ENCODE peak calls at places on chromosomes 2 and 18, in nine cellular contexts. B is A549, O is H1, L is tibial nerve, H is suprapubic skin, X is ovary, U is stomach, K is sigmoid colon, Z is upper lobe of left lung. N is an unnamed sample.

GRCh38 chr2:204000446-204000845 is 63.9 kb downstream of the ICOS start:
- DNase-seq in B (no peak), O (no peak), L (no peak), H (no peak), X (no peak), U (no peak), K (no peak), Z (no peak), N (no peak)

GRCh38 chr2:149815946-149816345 is 228.4 kb upstream of the MMADHC start:
- DNase-seq in B (no peak), O (no peak), L (no peak), H (no peak), X (no peak), U (no peak), K (no peak), Z (no peak), N (no peak)

GRCh38 chr2:10762651-10763460 is 41.4 kb downstream of the ATP6V1C2 start:
- DNase-seq in B (no peak), O (no peak), L (no peak), H (no peak), X (no peak), U (no peak), K (no peak), Z (no peak), N (no peak)

GRCh38 chr2:68185541-68186164 is 28.0 kb downstream of the PNO1 start:
- DNase-seq in B (peak; percentile 52), O (peak; percentile 80), L (no peak), H (no peak), X (no peak), U (no peak), K (no peak), Z (peak; percentile 37), N (peak; percentile 46)

GRCh38 chr18:64330161-64330560 is 181.3 kb upstream of the LINC00305 start:
- DNase-seq in B (no peak), O (no peak), L (no peak), H (no peak), X (no peak), U (no peak), K (no peak), Z (no peak), N (no peak)

GRCh38 chr2:75022516-75022915 is 64.1 kb downstream of the POLE4 start:
- DNase-seq in B (no peak), O (no peak), L (no peak), H (no peak), X (no peak), U (no peak), K (no peak), Z (no peak), N (no peak)

GRCh38 chr2:159895258-159896209 is 97.5 kb upstream of the CD302 start:
- DNase-seq in B (no peak), O (no peak), L (no peak), H (no peak), X (no peak), U (no peak), K (no peak), Z (no peak), N (no peak)

GRCh38 chr2:238160206-238161129 is 1.7 kb downstream of the ERFE start:
- DNase-seq in B (no peak), O (peak; percentile 74), L (no peak), H (peak; percentile 59), X (peak; percentile 16), U (no peak), K (no peak), Z (no peak), N (no peak)

GRCh38 chr18:67109535-67109934 is 407.0 kb downstream of the DSEL start:
- DNase-seq in B (no peak), O (no peak), L (no peak), H (no peak), X (no peak), U (no peak), K (no peak), Z (no peak), N (no peak)

DNA sequence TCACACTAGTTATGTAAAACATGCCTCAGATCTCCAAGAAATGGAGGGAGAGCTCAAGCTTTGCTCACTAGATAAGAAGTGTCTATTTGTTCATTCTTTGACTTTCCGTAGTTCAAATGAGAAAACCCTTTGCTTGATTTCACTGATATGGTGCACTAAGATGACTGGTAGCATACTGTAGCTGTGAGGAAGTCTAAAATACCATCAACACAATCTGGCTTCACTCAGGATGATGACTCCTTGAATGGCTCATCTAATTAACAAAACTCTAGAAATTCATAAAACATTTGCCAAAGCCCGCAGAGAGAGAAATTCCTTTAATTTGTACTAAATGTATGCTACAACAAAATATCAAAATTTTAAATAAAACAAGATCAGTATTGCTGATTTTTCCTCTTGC is 152.8 kb upstream of the STK17B start:
- DNase-seq in B (no peak), O (no peak), L (no peak), H (no peak), X (no peak), U (no peak), K (no peak), Z (no peak), N (no peak)
- TF ChIP-seq EP300 in B (no peak), O (no peak), L (no peak), H (no peak), X (no peak), U (no peak), K (no peak), Z (no peak), N (no peak)

GRCh38 chr18:9148239-9148552 is 11.6 kb downstream of the ANKRD12 start:
- DNase-seq in B (no peak), O (no peak), L (no peak), H (no peak), X (no peak), U (no peak), K (no peak), Z (no peak), N (no peak)
- H3K4me1 ChIP-seq in B (peaks cover 50% of the 10 kb centered on the region), O (no peaks in the 10 kb centered on the region), L (peaks cover 62% of the 10 kb centered on the region), H (peaks cover 85% of the 10 kb centered on the region), X (peaks cover 3% of the 10 kb centered on the region), U (peaks cover 34% of the 10 kb centered on the region), K (peaks cover 49% of the 10 kb centered on the region), Z (peaks cover 96% of the 10 kb centered on the region), N (peaks cover 95% of the 10 kb centered on the region)

GRCh38 chr2:162100579-162100978 is 26.6 kb upstream of the DPP4 start:
- DNase-seq in B (no peak), O (no peak), L (no peak), H (no peak), X (no peak), U (no peak), K (no peak), Z (no peak), N (no peak)

GRCh38 chr2:162106746-162107145 is 32.7 kb upstream of the DPP4 start:
- DNase-seq in B (no peak), O (no peak), L (no peak), H (no peak), X (no peak), U (no peak), K (no peak), Z (no peak), N (no peak)

GRCh38 chr2:162099836-162100235 is 25.8 kb upstream of the DPP4 start:
- DNase-seq in B (no peak), O (no peak), L (no peak), H (no peak), X (no peak), U (no peak), K (no peak), Z (no peak), N (no peak)

GRCh38 chr2:162106146-162106551 is 32.1 kb upstream of the DPP4 start:
- DNase-seq in B (no peak), O (no peak), L (no peak), H (no peak), X (no peak), U (no peak), K (no peak), Z (no peak), N (no peak)

DNA sequence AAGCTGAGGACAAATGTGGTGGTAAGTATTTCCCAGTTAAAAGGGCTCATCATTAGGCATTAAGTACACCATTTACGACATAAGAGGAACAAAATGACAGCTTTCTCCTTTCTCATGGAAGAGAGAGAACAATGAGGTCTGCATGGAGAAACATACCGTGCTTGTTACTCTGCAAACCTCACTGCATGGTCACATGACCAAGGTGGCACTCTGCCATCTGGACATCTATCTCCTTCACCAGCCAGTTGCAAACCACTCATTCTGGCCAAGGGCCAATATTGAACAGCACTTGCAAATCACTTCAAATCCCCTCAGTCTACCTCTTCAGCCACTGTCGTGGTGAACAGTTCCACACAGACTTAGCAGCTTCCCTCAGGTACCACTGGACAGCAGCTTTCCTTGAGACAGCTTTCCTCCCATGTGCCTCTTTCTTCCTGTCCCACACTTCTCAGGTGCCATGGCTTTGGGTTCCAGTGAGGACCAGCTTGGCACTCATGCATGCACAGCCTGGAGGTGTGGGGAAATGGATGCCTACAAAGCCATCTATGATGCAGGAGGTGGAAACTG is 29.5 kb upstream of the DPP4 start:
- DNase-seq in B (no peak), O (no peak), L (no peak), H (no peak), X (no peak), U (no peak), K (no peak), Z (no peak), N (no peak)
- TF ChIP-seq EP300 in B (no peak), O (no peak), L (no peak), H (no peak), X (no peak), U (no peak), K (no peak), Z (no peak), N (no peak)

DNA sequence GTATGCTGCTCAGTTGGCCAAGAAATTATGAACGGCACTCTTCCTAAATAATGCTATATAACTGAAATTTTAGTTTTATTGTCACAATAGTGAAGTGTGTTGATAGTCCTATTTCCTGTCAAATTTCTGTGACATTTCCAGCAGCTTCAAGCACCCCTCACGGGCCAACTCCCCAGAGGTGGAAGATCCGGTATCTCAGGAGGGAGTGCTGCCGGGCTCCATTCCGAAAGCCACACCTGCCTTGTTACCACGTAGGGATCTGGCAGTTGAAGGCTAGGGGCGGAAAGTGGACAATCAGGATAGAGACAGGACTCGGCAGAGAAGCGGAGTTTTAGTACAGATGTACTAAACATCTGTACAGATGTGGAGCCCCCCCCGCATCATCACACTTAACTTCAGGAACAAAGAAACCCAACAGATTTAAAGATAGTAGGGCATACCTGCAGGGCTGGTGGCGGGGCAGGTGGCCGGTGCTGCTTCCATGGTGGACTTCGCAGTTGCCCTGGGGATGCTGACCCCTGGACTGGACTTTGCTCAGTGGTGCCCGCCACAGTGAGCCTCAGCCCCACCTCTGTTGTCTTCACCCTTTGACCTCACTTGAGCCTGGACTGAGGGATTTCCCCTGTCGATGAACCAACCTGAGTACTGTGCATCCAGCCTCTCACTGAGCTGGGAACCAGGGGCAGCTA is 22.3 kb downstream of the ASAP2 start:
- DNase-seq in B (no peak), O (peak; percentile 37), L (no peak), H (no peak), X (no peak), U (no peak), K (no peak), Z (no peak), N (no peak)
- H3K4me1 ChIP-seq in B (peaks cover 49% of the 10 kb centered on the region), O (peaks cover 6% of the 10 kb centered on the region), L (peaks cover 29% of the 10 kb centered on the region), H (peaks cover 56% of the 10 kb centered on the region), X (peaks cover 33% of the 10 kb centered on the region), U (peaks cover 36% of the 10 kb centered on the region), K (peaks cover 46% of the 10 kb centered on the region), Z (peaks cover 76% of the 10 kb centered on the region), N (peaks cover 21% of the 10 kb centered on the region)

GRCh38 chr2:235300368-235301201 is 193.3 kb upstream of the AGAP1 start:
- DNase-seq in B (no peak), O (no peak), L (no peak), H (no peak), X (peak; percentile 25), U (no peak), K (no peak), Z (peak; percentile 61), N (no peak)
- TF ChIP-seq EP300 in B (no peak), O (no peak), L (no peak), H (no peak), X (no peak), U (no peak), K (no peak), Z (peak; percentile 43), N (no peak)